ENCODE peak calls at places on chromosomes 6 and 20, in eight cellular contexts. H is RWPE1; U is GDM1; G is activated CD4-positive, CD25-positive, alpha-beta regulatory T cell; N is MG63; M is substantia nigra; Y is AG10803; V is amniotic epithelial cell. F is an unnamed sample.

GRCh38 chr6:25769983-25770382 is 15.4 kb downstream of the SLC17A4 start:
- DNase-seq in H (peak), U (no peak), G (no peak), N (peak), M (no peak), Y (peak), V (no peak), F (no peak)

GRCh38 chr6:47308674-47309325 is 905 bp downstream of the TNFRSF21 start:
- DNase-seq in H (peak), U (no peak), G (no peak), N (peak), M (no peak), Y (peak), V (no peak), F (no peak)

GRCh38 chr6:80182291-80182690 is 75.8 kb downstream of the BCKDHB start:
- DNase-seq in H (peak), U (no peak), G (no peak), N (no peak), M (no peak), Y (peak), V (peak), F (no peak)

GRCh38 chr6:40907198-40907701 is 131.8 kb downstream of the UNC5CL start:
- DNase-seq in H (peak), U (no peak), G (no peak), N (peak), M (no peak), Y (peak), V (no peak), F (no peak)

GRCh38 chr20:35171753-35172433 is at the start of gene PROCR:
- DNase-seq in H (peak), U (peak), G (no peak), N (peak), M (no peak), Y (peak), V (peak), F (no peak)

GRCh38 chr6:96450082-96450759 is 71.4 kb upstream of the UFL1 start:
- DNase-seq in H (no peak), U (no peak), G (no peak), N (peak), M (no peak), Y (no peak), V (no peak), F (no peak)

GRCh38 chr20:17748279-17748678 is 48.5 kb downstream of the BANF2 start:
- DNase-seq in H (no peak), U (no peak), G (no peak), N (no peak), M (no peak), Y (no peak), V (no peak), F (no peak)

GRCh38 chr6:132919028-132919427 is 104.7 kb downstream of the RPS12 start:
- DNase-seq in H (no peak), U (no peak), G (no peak), N (no peak), M (no peak), Y (no peak), V (peak), F (no peak)

GRCh38 chr6:156777866-156778614 is 862 bp downstream of the ARID1B start:
- DNase-seq in H (peak), U (peak), G (peak), N (peak), M (no peak), Y (peak), V (peak), F (peak)

GRCh38 chr6:121848523-121849255 is 413.2 kb downstream of the GJA1 start:
- DNase-seq in H (no peak), U (no peak), G (no peak), N (no peak), M (no peak), Y (peak), V (no peak), F (no peak)

GRCh38 chr6:135025175-135025574 is 29.4 kb downstream of the HBS1L start:
- DNase-seq in H (no peak), U (no peak), G (no peak), N (no peak), M (no peak), Y (no peak), V (no peak), F (no peak)

GRCh38 chr6:106084106-106084963 is 1.8 kb upstream of the PRDM1 start:
- DNase-seq in H (no peak), U (peak), G (no peak), N (peak), M (no peak), Y (peak), V (peak), F (no peak)